ENCODE peak calls at places on chromosomes 1 and 21, in ten cellular contexts. I is fibroblast of pulmonary artery; V is mesendoderm; D is CD8-positive, alpha-beta T cell; H is GM23248; L is brain microvascular endothelial cell; Z is neural progenitor cell; W is fibroblast of mammary gland; O is stomach; P is skeletal muscle cell. C is an unnamed sample.

GRCh38 chr1:22132517-22133235 is 10.2 kb downstream of the WNT4 start:
- DNase-seq in I (peak; percentile 58), V (no peak), D (no peak), H (peak; percentile 90), L (peak; percentile 25), Z (no peak), W (peak; percentile 64), O (no peak), P (no peak), C (peak; percentile 75)

GRCh38 chr1:214727274-214727673 is 124.3 kb downstream of the CENPF start:
- DNase-seq in I (no peak), V (peak; percentile 69), D (no peak), H (no peak), L (no peak), Z (no peak), W (no peak), O (no peak), P (no peak), C (no peak)

GRCh38 chr1:198359024-198359653 is 181.3 kb downstream of the ATP6V1G3 start:
- DNase-seq in I (peak; percentile 50), V (no peak), D (no peak), H (peak; percentile 36), L (no peak), Z (no peak), W (peak; percentile 57), O (no peak), P (no peak), C (no peak)

GRCh38 chr21:45300786-45301520 is 13.3 kb upstream of the POFUT2 start:
- DNase-seq in I (no peak), V (no peak), D (no peak), H (no peak), L (peak; percentile 15), Z (no peak), W (no peak), O (no peak), P (no peak), C (no peak)

GRCh38 chr1:114610546-114611245 is 29.3 kb upstream of the BCAS2 start:
- DNase-seq in I (peak; percentile 46), V (no peak), D (no peak), H (peak; percentile 25), L (peak; percentile 23), Z (no peak), W (peak; percentile 49), O (no peak), P (peak; percentile 30), C (no peak)

GRCh38 chr21:37430184-37430821 is 63.7 kb downstream of the DYRK1A start:
- DNase-seq in I (no peak), V (no peak), D (no peak), H (no peak), L (no peak), Z (no peak), W (no peak), O (no peak), P (no peak), C (no peak)

GRCh38 chr1:186536272-186536905 is 75.5 kb upstream of the PDC start:
- DNase-seq in I (peak; percentile 59), V (no peak), D (no peak), H (peak; percentile 64), L (peak; percentile 14), Z (no peak), W (peak; percentile 54), O (no peak), P (no peak), C (no peak)

GRCh38 chr1:101148987-101149386 is 87.8 kb upstream of the S1PR1 start:
- DNase-seq in I (peak; percentile 62), V (no peak), D (no peak), H (peak; percentile 76), L (no peak), Z (no peak), W (peak; percentile 12), O (no peak), P (no peak), C (peak; percentile 68)

GRCh38 chr1:10528066-10529014 is 53.6 kb downstream of the PEX14 start:
- DNase-seq in I (peak; percentile 83), V (peak; percentile 94), D (no peak), H (peak; percentile 96), L (peak; percentile 81), Z (no peak), W (peak; percentile 80), O (peak; percentile 64), P (peak; percentile 48), C (peak; percentile 55)

DNA sequence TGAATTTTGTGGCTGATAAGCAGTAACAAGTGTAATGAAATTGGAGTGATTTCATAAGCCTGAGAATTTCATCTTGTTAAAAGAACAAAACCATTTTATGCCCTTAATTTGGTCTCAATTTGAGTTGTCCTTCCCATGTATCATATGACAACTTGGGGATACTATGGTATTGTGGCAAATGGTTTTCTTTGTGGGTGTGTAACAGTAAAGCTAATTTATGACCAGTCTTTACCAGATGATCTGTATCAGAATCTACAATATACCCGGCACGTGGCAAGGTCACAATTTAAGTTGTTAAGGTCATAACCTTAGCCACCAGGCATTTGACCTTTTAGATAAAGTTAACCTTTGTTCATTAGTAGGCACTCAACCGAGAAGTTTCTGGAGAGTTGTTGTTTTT is 9.1 kb downstream of the NFIA start:
- DNase-seq in I (no peak), V (no peak), D (no peak), H (no peak), L (no peak), Z (peak; percentile 46), W (no peak), O (no peak), P (no peak), C (no peak)
- H3K4me3 ChIP-seq in I (no peak overlapping the region), V (no peak overlapping the region), D (no peak overlapping the region), H (no peak overlapping the region), L (no peak overlapping the region), Z (no peak overlapping the region), W (no peak overlapping the region), O (no peak overlapping the region), P (no peak overlapping the region), C (peak overlapping the region; percentile 27)

GRCh38 chr1:156673387-156674121 is 3.7 kb downstream of the NES start:
- DNase-seq in I (no peak), V (peak; percentile 97), D (no peak), H (no peak), L (no peak), Z (peak; percentile 98), W (peak; percentile 38), O (no peak), P (no peak), C (no peak)
- H3K4me3 ChIP-seq in I (no peak overlapping the region), V (no peak overlapping the region), D (no peak overlapping the region), H (no peak overlapping the region), L (no peak overlapping the region), Z (peak overlapping the region; percentile 85), W (no peak overlapping the region), O (no peak overlapping the region), P (peak overlapping the region; percentile 62), C (no peak overlapping the region)

DNA sequence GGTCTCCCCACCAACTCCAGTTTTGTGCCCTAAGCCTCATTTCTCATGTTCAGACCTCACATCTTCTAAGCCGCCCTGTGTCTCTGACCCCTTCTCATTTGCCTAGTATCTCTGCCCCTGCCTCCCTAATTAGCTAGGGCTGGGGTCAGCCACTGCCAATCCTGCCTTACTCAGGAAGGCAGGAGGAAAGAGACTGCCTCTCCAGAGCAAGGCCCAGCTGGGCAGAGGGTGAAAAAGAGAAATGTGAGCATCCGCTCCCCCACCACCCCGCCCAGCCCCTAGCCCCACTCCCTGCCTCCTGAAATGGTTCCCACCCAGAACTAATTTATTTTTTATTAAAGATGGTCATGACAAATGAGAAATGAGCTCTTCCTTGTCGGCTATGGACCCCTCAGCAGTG is 11.4 kb downstream of the ADAMTSL4 start:
- DNase-seq in I (no peak), V (no peak), D (no peak), H (no peak), L (no peak), Z (no peak), W (no peak), O (no peak), P (no peak), C (peak; percentile 68)
- H3K4me3 ChIP-seq in I (peak overlapping the region; percentile 63), V (no peak overlapping the region), D (peak overlapping the region; percentile 82), H (peak overlapping the region; percentile 77), L (peak overlapping the region; percentile 65), Z (peak overlapping the region; percentile 64), W (peak overlapping the region; percentile 53), O (peak overlapping the region; percentile 49), P (peak overlapping the region; percentile 48), C (peak overlapping the region; percentile 60)

GRCh38 chr21:30336596-30336995 is 898 bp downstream of the KRTAP27-1 start:
- DNase-seq in I (peak; percentile 48), V (no peak), D (no peak), H (peak; percentile 44), L (no peak), Z (no peak), W (peak; percentile 7), O (no peak), P (no peak), C (no peak)
- H3K4me3 ChIP-seq in I (no peak overlapping the region), V (no peak overlapping the region), D (no peak overlapping the region), H (no peak overlapping the region), L (no peak overlapping the region), Z (no peak overlapping the region), W (no peak overlapping the region), O (no peak overlapping the region), P (no peak overlapping the region), C (no peak overlapping the region)

GRCh38 chr1:59819566-59820438 is 5.1 kb downstream of the HOOK1 start:
- DNase-seq in I (no peak), V (no peak), D (no peak), H (no peak), L (no peak), Z (no peak), W (no peak), O (no peak), P (no peak), C (no peak)

GRCh38 chr1:59814901-59815825 is at the start of gene HOOK1:
- DNase-seq in I (no peak), V (peak; percentile 28), D (no peak), H (no peak), L (no peak), Z (peak; percentile 22), W (no peak), O (no peak), P (no peak), C (no peak)

GRCh38 chr1:59816318-59816878 is 1.6 kb downstream of the HOOK1 start:
- DNase-seq in I (no peak), V (peak; percentile 8), D (no peak), H (no peak), L (no peak), Z (no peak), W (no peak), O (no peak), P (no peak), C (no peak)

GRCh38 chr1:59815892-59816291 is 1.1 kb downstream of the HOOK1 start:
- DNase-seq in I (no peak), V (peak; percentile 32), D (no peak), H (no peak), L (no peak), Z (no peak), W (no peak), O (no peak), P (no peak), C (no peak)

DNA sequence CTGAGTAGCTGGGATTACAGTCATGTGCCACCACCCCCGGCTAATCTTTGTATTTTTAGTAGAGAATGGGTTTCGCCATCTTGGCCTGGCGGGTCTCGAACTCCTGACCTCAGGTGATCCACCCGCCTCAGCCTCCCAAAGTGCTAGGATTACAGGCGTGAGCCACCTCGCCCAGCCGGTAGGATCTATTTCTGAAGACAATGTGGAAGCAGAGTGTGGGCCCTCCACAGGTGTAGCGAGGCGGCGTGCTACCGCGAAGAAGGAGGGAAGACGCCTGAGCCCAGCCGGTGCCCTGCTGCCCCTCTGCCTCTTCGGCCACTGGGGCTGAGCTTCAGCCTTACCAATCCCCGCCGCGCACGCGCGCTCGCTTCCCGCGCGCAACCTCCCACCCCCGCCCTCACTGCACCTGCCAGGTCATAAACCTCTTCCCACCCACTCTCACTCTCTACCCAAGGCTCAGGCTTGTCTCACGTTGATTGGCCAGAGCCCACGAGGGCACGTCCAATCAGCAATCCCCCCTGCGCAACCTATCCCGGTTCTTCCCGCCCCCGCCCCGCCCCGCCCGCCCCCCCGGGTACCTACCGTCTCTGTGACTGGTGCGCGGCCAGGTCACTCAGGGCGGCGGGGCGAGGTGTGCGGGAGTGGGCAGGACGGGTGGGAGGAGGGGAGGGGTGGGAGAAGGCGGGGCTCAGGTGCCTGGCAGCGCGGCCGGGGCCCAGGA is 409 bp upstream of the HOOK1 start:
- DNase-seq in I (no peak), V (peak; percentile 99), D (peak; percentile 89), H (no peak), L (no peak), Z (peak; percentile 94), W (peak; percentile 6), O (peak; percentile 95), P (no peak), C (peak; percentile 22)
- H3K4me3 ChIP-seq in I (no peak overlapping the region), V (no peak overlapping the region), D (peak overlapping the region; percentile 72), H (no peak overlapping the region), L (peak overlapping the region; percentile 20), Z (peak overlapping the region; percentile 54), W (no peak overlapping the region), O (peak overlapping the region; percentile 63), P (peak overlapping the region; percentile 20), C (peak overlapping the region; percentile 63)

C was measured in ascending aorta.